ENCODE peak calls at places on chromosome 5, in four cellular contexts. S is hepatic stellate cell; Y is stimulated activated CD4-positive, alpha-beta T cell treated with anti-CD3 and anti-CD28 coated beads, Interleukin-1b, Interleukin-23, amount 100 ng/mL, for 24 hours; A is pons. B is an unnamed sample.

GRCh38 chr5:9125852-9126251 is 420.0 kb downstream of the SEMA5A start:
- DNase-seq in S (no peak), Y (no peak), A (no peak), B (no peak)

GRCh38 chr5:3531320-3531986 is 64.2 kb upstream of the IRX1 start:
- DNase-seq in S (no peak), Y (no peak), A (no peak), B (no peak)

GRCh38 chr5:132058646-132059042 is 1.8 kb upstream of the IL3 start:
- DNase-seq in S (no peak), Y (no peak), A (no peak), B (no peak)

GRCh38 chr5:114450516-114450909 is 88.6 kb downstream of the KCNN2 start:
- DNase-seq in S (peak; percentile 3), Y (no peak), A (no peak), B (no peak)

GRCh38 chr5:126587551-126588390 is 7.2 kb downstream of the ALDH7A1 start:
- DNase-seq in S (no peak), Y (no peak), A (no peak), B (no peak)

GRCh38 chr5:59040804-59041201 is 457.9 kb downstream of the RAB3C start:
- DNase-seq in S (no peak), Y (no peak), A (no peak), B (no peak)

GRCh38 chr5:69281114-69281513 is 46.4 kb downstream of the CDK7 start:
- DNase-seq in S (no peak), Y (no peak), A (no peak), B (no peak)

GRCh38 chr5:61277781-61278180 is 54.3 kb upstream of the ZSWIM6 start:
- DNase-seq in S (no peak), Y (no peak), A (no peak), B (no peak)

GRCh38 chr5:115461506-115462290 is 82.9 kb downstream of the FEM1C start:
- DNase-seq in S (no peak), Y (no peak), A (no peak), B (no peak)